ENCODE peak calls at places on chromosome 4, in four cellular contexts. One of them, this sample, is unnamed.

GRCh38 chr4:185921583-185922555 is 109.9 kb upstream of the SORBS2 start:
- DNase-seq in NCI-H2081: no peak
- DNase-seq in epithelial cell of esophagus: no peak
- DNase-seq in naive thymus-derived CD8-positive, alpha-beta T cell: no peak
- DNase-seq in this sample: no peak

GRCh38 chr4:156322592-156322991 is 368.9 kb upstream of the CTSO start:
- DNase-seq in NCI-H2081: no peak
- DNase-seq in epithelial cell of esophagus: peak
- DNase-seq in naive thymus-derived CD8-positive, alpha-beta T cell: no peak
- DNase-seq in this sample: no peak

GRCh38 chr4:31104596-31104995 is 384.4 kb downstream of the PCDH7 start:
- DNase-seq in NCI-H2081: peak
- DNase-seq in epithelial cell of esophagus: no peak
- DNase-seq in naive thymus-derived CD8-positive, alpha-beta T cell: no peak
- DNase-seq in this sample: no peak

GRCh38 chr4:10639100-10639499 is 45.5 kb downstream of the CLNK start:
- DNase-seq in NCI-H2081: no peak
- DNase-seq in epithelial cell of esophagus: peak
- DNase-seq in naive thymus-derived CD8-positive, alpha-beta T cell: no peak
- DNase-seq in this sample: no peak

GRCh38 chr4:3251691-3252479 is 2.9 kb downstream of the MSANTD1 start:
- DNase-seq in NCI-H2081: no peak
- DNase-seq in epithelial cell of esophagus: no peak
- DNase-seq in naive thymus-derived CD8-positive, alpha-beta T cell: no peak
- DNase-seq in this sample: no peak

GRCh38 chr4:77481856-77482255 is 123.8 kb upstream of the CXCL13 start:
- DNase-seq in NCI-H2081: no peak
- DNase-seq in epithelial cell of esophagus: peak
- DNase-seq in naive thymus-derived CD8-positive, alpha-beta T cell: no peak
- DNase-seq in this sample: no peak

GRCh38 chr4:73259552-73260140 is 1.0 kb upstream of the ANKRD17 start:
- DNase-seq in NCI-H2081: peak
- DNase-seq in epithelial cell of esophagus: no peak
- DNase-seq in naive thymus-derived CD8-positive, alpha-beta T cell: peak
- DNase-seq in this sample: no peak

GRCh38 chr4:14652522-14652921 is 349.8 kb upstream of the CPEB2 start:
- DNase-seq in NCI-H2081: no peak
- DNase-seq in epithelial cell of esophagus: no peak
- DNase-seq in naive thymus-derived CD8-positive, alpha-beta T cell: no peak
- DNase-seq in this sample: no peak

GRCh38 chr4:1673671-1674070 is 10.4 kb downstream of the FAM53A start:
- DNase-seq in NCI-H2081: no peak
- DNase-seq in epithelial cell of esophagus: no peak
- DNase-seq in naive thymus-derived CD8-positive, alpha-beta T cell: no peak
- DNase-seq in this sample: no peak

This sample was measured in T-cell.